ENCODE peak calls at places on chromosomes 3 and 15, in nine cellular contexts. Z is transverse colon, S is foreskin fibroblast, H is uterus, D is cardiac fibroblast, P is fibroblast of villous mesenchyme, J is endodermal cell, F is cardiac muscle cell, I is gastrocnemius medialis. E is an unnamed sample.

GRCh38 chr3:184241447-184242296 is 7.1 kb downstream of the ALG3 start:
- DNase-seq in P (peak), I (no peak), Z (peak), F (peak), J (peak), H (no peak), S (no peak), D (peak), E (peak)

GRCh38 chr3:180979949-180980348 is 9.6 kb downstream of the DNAJC19 start:
- DNase-seq in H (no peak), Z (no peak), S (no peak), I (no peak), J (no peak), P (no peak), D (no peak), F (no peak), E (no peak)

GRCh38 chr3:40971191-40972168 is 227.8 kb upstream of the CTNNB1 start:
- DNase-seq in P (peak), H (peak), S (peak), J (no peak), D (peak), I (peak), Z (peak), F (peak), E (peak)

GRCh38 chr15:74901612-74902063 is 5.0 kb downstream of the FAM219B start:
- DNase-seq in P (peak), F (peak), H (peak), Z (peak), S (peak), D (peak), J (peak), I (peak), E (peak)

GRCh38 chr3:106341090-106341489 is 472.3 kb upstream of the CBLB start:
- DNase-seq in Z (no peak), F (peak), S (peak), I (peak), H (no peak), P (peak), J (no peak), D (peak), E (peak)

GRCh38 chr3:122353215-122353614 is 28.2 kb downstream of the CSTA start:
- DNase-seq in H (no peak), D (peak), Z (no peak), J (no peak), S (no peak), F (no peak), I (no peak), P (no peak), E (peak)

GRCh38 chr3:136671921-136672320 is 80.3 kb downstream of the STAG1 start:
- DNase-seq in H (no peak), Z (no peak), P (peak), D (peak), F (peak), I (no peak), J (no peak), S (peak), E (peak)

GRCh38 chr15:70795311-70795665 is 31.9 kb upstream of the UACA start:
- DNase-seq in D (peak), Z (no peak), S (peak), F (peak), I (no peak), J (no peak), H (no peak), P (peak), E (peak)

GRCh38 chr3:12615263-12615662 is 48.7 kb downstream of the RAF1 start:
- DNase-seq in I (no peak), S (no peak), J (no peak), H (no peak), P (no peak), F (no peak), Z (no peak), D (no peak), E (no peak)

GRCh38 chr3:111621535-111621934 is 26.4 kb upstream of the ZBED2 start:
- DNase-seq in F (peak), S (no peak), P (no peak), J (peak), I (no peak), H (no peak), Z (no peak), D (no peak), E (no peak)

GRCh38 chr3:101123084-101123483 is 129.9 kb upstream of the ABI3BP start:
- DNase-seq in H (no peak), Z (no peak), S (no peak), P (no peak), I (no peak), F (no peak), D (no peak), J (no peak), E (no peak)

GRCh38 chr15:57527382-57528091 is 64.2 kb upstream of the MYZAP start:
- DNase-seq in I (no peak), H (peak), F (peak), Z (no peak), D (peak), J (peak), P (peak), S (peak), E (peak)

GRCh38 chr3:25854214-25854613 is 64.3 kb downstream of the OXSM start:
- DNase-seq in D (peak), Z (no peak), S (no peak), J (no peak), P (peak), I (no peak), F (peak), H (no peak), E (peak)

GRCh38 chr3:180093535-180093934 is 56.8 kb upstream of the PEX5L start:
- DNase-seq in H (no peak), Z (no peak), S (no peak), P (no peak), D (no peak), J (no peak), I (no peak), F (no peak), E (no peak)

GRCh38 chr3:9897408-9898372 is 5.0 kb upstream of the IL17RE start:
- DNase-seq in S (peak), Z (peak), P (peak), F (peak), J (no peak), D (peak), H (no peak), I (no peak), E (peak)

GRCh38 chr3:196323723-196324122 is 5.7 kb upstream of the DYNLT2B start:
- DNase-seq in H (no peak), I (no peak), P (peak), J (peak), F (peak), S (peak), Z (no peak), D (peak), E (peak)

GRCh38 chr3:29950232-29950631 is 656.2 kb upstream of the TGFBR2 start:
- DNase-seq in S (peak), H (no peak), I (no peak), P (no peak), J (no peak), F (no peak), D (no peak), Z (no peak), E (no peak)

GRCh38 chr15:41568350-41569017 is 9.5 kb downstream of the TYRO3 start:
- DNase-seq in H (no peak), Z (no peak), J (peak), D (peak), S (no peak), F (peak), P (peak), I (no peak), E (no peak)

GRCh38 chr3:4493931-4494806 is 1.0 kb downstream of the ITPR1 start:
- DNase-seq in F (peak), D (peak), H (no peak), S (peak), Z (peak), P (peak), I (no peak), J (peak), E (peak)

GRCh38 chr3:153038779-153039178 is 123.2 kb upstream of the RAP2B start:
- DNase-seq in Z (peak), I (no peak), P (peak), D (no peak), S (no peak), J (no peak), H (no peak), F (no peak), E (peak)

GRCh38 chr3:24270204-24270671 is 224.4 kb downstream of the THRB start:
- DNase-seq in I (no peak), F (no peak), Z (no peak), P (peak), S (peak), D (no peak), J (no peak), H (no peak), E (peak)

GRCh38 chr3:167151671-167152070 is 228.4 kb downstream of the ZBBX start:
- DNase-seq in J (no peak), F (no peak), Z (no peak), D (no peak), P (no peak), S (no peak), I (no peak), H (no peak), E (no peak)

GRCh38 chr15:80549191-80549590 is 145.0 kb downstream of the ARNT2 start:
- DNase-seq in F (peak), J (no peak), I (no peak), S (no peak), H (no peak), Z (no peak), D (peak), P (peak), E (peak)

GRCh38 chr3:57992430-57993213 is 15.6 kb upstream of the FLNB start:
- DNase-seq in J (peak), F (peak), P (peak), I (no peak), H (no peak), S (no peak), D (peak), Z (peak), E (no peak)

GRCh38 chr3:15401936-15402335 is 25.4 kb downstream of the METTL6 start:
- DNase-seq in Z (no peak), D (no peak), I (no peak), S (no peak), J (no peak), F (no peak), P (no peak), H (no peak), E (no peak)

GRCh38 chr3:143958966-143959365 is 12.7 kb upstream of the DIPK2A start:
- DNase-seq in H (no peak), P (no peak), J (no peak), F (no peak), Z (no peak), S (no peak), I (no peak), D (no peak), E (no peak)

GRCh38 chr3:123749716-123750115 is 134.4 kb downstream of the MYLK start:
- DNase-seq in S (peak), J (no peak), D (peak), P (peak), I (no peak), F (peak), Z (no peak), H (no peak), E (peak)

DNA sequence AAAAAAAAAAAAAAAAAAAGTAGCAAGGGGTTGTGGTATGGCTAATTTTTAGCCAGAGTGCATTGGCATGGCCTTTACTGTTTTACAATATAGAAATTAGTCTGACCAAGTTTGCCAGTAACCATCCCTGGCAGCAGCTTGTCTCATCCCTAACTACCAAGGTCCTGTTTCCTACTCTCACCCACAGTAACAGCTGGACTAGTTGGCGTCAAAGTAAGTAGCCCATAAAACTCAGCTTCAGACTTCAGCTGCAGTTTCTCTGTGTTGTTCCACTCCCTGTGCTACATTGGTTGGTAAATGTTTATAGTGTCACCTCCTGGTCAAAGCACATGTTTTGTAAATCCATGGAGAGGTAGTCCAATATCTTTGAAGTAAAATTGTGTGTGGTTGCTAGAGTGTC is 691.3 kb downstream of the ZPLD1 start:
- DNase-seq in P (no peak), J (no peak), I (no peak), F (no peak), Z (no peak), H (no peak), S (no peak), D (no peak), E (no peak)
- TF ChIP-seq CTCF in P (no peak), J (no peak), I (no peak), F (no peak), Z (no peak), H (no peak), S (no peak), D (no peak), E (no peak)

GRCh38 chr3:97823081-97823480 is 1.3 kb downstream of the CRYBG3 start:
- DNase-seq in D (no peak), F (peak), J (no peak), Z (no peak), H (no peak), P (no peak), I (no peak), S (no peak), E (no peak)

GRCh38 chr3:97821810-97822775 is at the start of gene CRYBG3:
- DNase-seq in J (peak), P (peak), F (peak), H (peak), S (peak), D (peak), I (peak), Z (peak), E (peak)

GRCh38 chr3:97825101-97825500 is 3.3 kb downstream of the CRYBG3 start:
- DNase-seq in I (no peak), J (no peak), P (peak), D (peak), S (no peak), Z (no peak), F (peak), H (no peak), E (peak)

GRCh38 chr3:97821413-97821809 is 400 bp upstream of the CRYBG3 start:
- DNase-seq in D (no peak), S (no peak), I (peak), F (no peak), P (peak), J (peak), Z (peak), H (peak), E (peak)

DNA sequence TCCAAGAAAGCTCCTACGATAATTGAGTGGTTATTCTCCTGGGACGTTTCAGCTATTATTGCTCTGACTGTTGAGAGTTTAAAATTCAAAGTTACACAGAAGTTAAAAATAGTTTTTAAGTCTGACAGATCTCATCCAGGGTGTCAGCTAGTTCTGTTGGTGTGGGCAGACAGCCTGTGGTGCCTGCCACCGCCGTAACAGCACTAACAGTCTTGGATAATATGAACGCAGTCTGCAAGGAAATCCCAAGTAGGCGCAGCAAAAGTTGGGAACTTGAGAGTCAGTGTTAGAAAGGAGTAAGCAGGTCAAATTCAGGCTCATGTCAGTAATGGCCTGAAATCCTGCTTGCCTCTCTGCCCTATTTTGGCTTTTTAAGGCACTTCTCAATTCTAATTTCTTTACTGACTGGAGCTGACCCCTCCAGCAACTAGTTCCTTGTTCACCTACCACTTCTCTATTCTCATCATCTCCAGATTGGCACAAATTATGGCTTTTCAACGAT is 1.7 kb downstream of the CRYBG3 start:
- DNase-seq in I (peak), H (no peak), S (peak), Z (no peak), P (peak), D (peak), J (no peak), F (peak), E (peak)
- H3K4me3 ChIP-seq in I (peak), H (peak), S (peak), Z (peak), P (peak), D (peak), J (peak), F (peak), E (peak)

DNA sequence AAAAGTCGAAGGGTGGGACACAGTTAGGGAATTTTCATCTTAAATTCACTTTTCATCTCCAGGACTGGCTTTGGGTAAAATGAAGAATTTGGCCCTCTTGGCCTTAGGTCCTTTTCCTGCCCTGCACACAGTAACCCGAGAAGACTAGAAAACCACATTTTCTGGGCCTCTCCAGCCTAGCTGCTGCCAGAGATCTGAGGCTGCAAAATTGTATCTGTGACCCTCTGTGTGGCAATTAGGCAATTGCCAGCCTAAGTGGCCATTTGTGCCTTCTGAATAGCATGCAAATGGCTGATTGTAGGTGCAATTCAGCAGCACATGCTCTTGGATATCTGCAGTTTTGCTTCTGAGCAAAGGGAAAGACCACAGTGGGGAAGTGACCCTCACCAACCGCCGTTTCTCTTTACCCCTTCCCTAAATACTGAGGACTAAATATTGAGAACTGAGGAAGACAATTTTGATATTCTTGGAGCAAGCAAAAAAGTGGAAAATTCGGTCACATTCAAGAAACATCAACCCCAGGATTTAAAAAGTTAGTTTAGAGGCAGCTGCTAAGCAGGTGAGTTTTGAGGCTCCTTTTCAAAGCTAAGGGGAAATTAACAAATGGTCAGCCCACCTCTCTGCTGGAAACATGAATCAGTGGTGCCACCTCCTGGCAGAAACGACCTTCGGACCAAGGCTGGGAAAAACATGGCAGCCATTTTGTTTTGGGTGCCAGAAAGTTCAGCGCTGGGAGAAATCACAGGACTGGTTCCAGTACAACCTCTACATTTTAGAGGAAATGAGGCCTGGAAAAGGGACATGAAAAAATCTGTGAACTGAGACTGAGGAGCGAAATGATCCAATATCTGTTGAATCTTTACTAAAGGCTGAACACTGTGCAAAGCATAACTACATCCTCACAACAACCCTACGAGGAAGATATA is 56.6 kb upstream of the PRTG start:
- DNase-seq in S (no peak), J (peak), F (peak), Z (peak), P (peak), H (peak), I (no peak), D (peak), E (peak)
- TF ChIP-seq CTCF in S (peak), J (peak), F (peak), Z (peak), P (peak), H (peak), I (peak), D (peak), E (peak)

GRCh38 chr15:48358681-48359152 is 27.5 kb downstream of the DUT start:
- DNase-seq in J (no peak), D (peak), S (peak), H (no peak), Z (no peak), I (no peak), F (peak), P (no peak), E (peak)
- H3K4me3 ChIP-seq in J (no peak), D (no peak), S (no peak), H (no peak), Z (no peak), I (no peak), F (no peak), P (no peak), E (no peak)

GRCh38 chr3:59368887-59369286 is 319.1 kb upstream of the CFAP20DC start:
- DNase-seq in F (no peak), D (no peak), J (no peak), P (no peak), H (no peak), S (no peak), Z (no peak), I (no peak), E (no peak)

GRCh38 chr3:59374812-59375211 is 325.0 kb upstream of the CFAP20DC start:
- DNase-seq in H (no peak), Z (peak), D (no peak), J (no peak), F (no peak), I (no peak), P (no peak), S (no peak), E (no peak)

GRCh38 chr3:59374091-59374490 is 324.3 kb upstream of the CFAP20DC start:
- DNase-seq in S (no peak), F (no peak), H (no peak), D (no peak), P (no peak), Z (no peak), I (no peak), J (no peak), E (no peak)
- TF ChIP-seq CTCF in S (no peak), F (no peak), H (no peak), D (no peak), P (no peak), Z (no peak), I (no peak), J (no peak), E (no peak)

GRCh38 chr15:89218531-89218930 is 2.8 kb downstream of the RLBP1 start:
- DNase-seq in F (no peak), D (no peak), Z (no peak), I (no peak), S (no peak), P (no peak), H (no peak), J (no peak), E (no peak)

GRCh38 chr15:89217686-89218376 is 3.5 kb downstream of the RLBP1 start:
- DNase-seq in H (no peak), I (no peak), S (no peak), D (no peak), Z (no peak), F (no peak), J (no peak), P (no peak), E (no peak)

GRCh38 chr15:89211678-89212170 is 9.7 kb downstream of the RLBP1 start:
- DNase-seq in D (no peak), F (no peak), S (no peak), I (no peak), H (no peak), J (no peak), P (no peak), Z (no peak), E (no peak)

GRCh38 chr15:89217031-89217430 is 4.3 kb downstream of the RLBP1 start:
- DNase-seq in H (no peak), Z (no peak), P (no peak), J (no peak), S (no peak), F (no peak), D (no peak), I (no peak), E (no peak)

DNA sequence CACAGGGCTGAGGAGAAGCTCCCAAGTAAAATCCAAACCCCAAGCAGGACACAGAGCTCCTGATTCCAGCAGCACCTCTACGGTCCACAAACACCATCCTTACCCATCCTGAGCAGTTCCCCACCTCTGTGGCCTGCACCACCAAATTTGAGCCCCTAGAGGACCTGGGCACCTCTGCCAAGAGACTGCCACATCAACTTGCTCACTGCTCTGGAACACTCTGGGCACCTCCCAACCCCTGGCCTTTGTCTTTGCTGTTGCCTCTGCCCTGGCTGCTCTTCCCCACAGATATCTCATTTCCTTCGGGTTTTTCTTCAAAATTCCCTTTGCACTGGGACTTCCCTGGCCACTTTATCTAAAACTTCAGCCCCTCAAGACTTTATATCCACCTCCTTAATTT is 5.8 kb downstream of the RLBP1 start:
- DNase-seq in Z (no peak), S (no peak), P (no peak), F (no peak), I (no peak), H (no peak), D (no peak), J (no peak), E (no peak)
- H3K4me3 ChIP-seq in Z (no peak), S (no peak), P (no peak), F (no peak), I (no peak), H (no peak), D (no peak), J (no peak), E (no peak)

E was measured in fibroblast of mammary gland.